ENCODE peak calls at places on chromosomes 5 and 9, in four cellular contexts. W, K, X and F are unnamed samples.

GRCh38 chr5:68953151-68953884 is 140.5 kb upstream of the SLC30A5 start:
- DNase-seq in W (no peak), K (no peak), X (no peak), F (no peak)

GRCh38 chr9:21570643-21571275 is 88.6 kb upstream of the IFNE start:
- DNase-seq in W (no peak), K (no peak), X (no peak), F (no peak)

GRCh38 chr5:35990941-35991592 is at the start of gene UGT3A1:
- DNase-seq in W (no peak), K (no peak), X (no peak), F (no peak)

GRCh38 chr9:84139296-84140100 is 158.9 kb downstream of the RMI1 start:
- DNase-seq in W (peak; percentile 14), K (peak; percentile 12), X (no peak), F (no peak)

GRCh38 chr5:140882591-140882899 is 621 bp downstream of the PCDHA13 start:
- DNase-seq in W (no peak), K (no peak), X (no peak), F (peak; percentile 10)

GRCh38 chr9:105069285-105070065 is 141.5 kb upstream of the ABCA1 start:
- DNase-seq in W (peak; percentile 48), K (no peak), X (no peak), F (no peak)

GRCh38 chr9:109831996-109832395 is 52.0 kb downstream of the PALM2AKAP2 start:
- DNase-seq in W (no peak), K (no peak), X (no peak), F (no peak)

GRCh38 chr5:54889826-54890225 is 95.6 kb downstream of the ESM1 start:
- DNase-seq in W (peak; percentile 79), K (peak; percentile 58), X (no peak), F (no peak)

GRCh38 chr5:140840978-140841962 is at the start of gene PCDHA8:
- DNase-seq in W (no peak), K (no peak), X (no peak), F (no peak)

GRCh38 chr5:68315679-68316271 is 100.2 kb downstream of the PIK3R1 start:
- DNase-seq in W (no peak), K (no peak), X (peak; percentile 85), F (peak; percentile 73)

GRCh38 chr5:177374211-177374610 is 10.0 kb upstream of the SLC34A1 start:
- DNase-seq in W (no peak), K (no peak), X (no peak), F (no peak)

GRCh38 chr9:18622186-18622836 is 148.4 kb downstream of the ADAMTSL1 start:
- DNase-seq in W (no peak), K (no peak), X (no peak), F (no peak)

GRCh38 chr5:168177831-168178450 is 113.5 kb upstream of the WWC1 start:
- DNase-seq in W (no peak), K (no peak), X (no peak), F (no peak)

GRCh38 chr9:9631302-9631701 is 981.5 kb downstream of the PTPRD start:
- DNase-seq in W (peak; percentile 1), K (no peak), X (peak; percentile 10), F (peak; percentile 11)

GRCh38 chr5:161096006-161096405 is 244.0 kb upstream of the ATP10B start:
- DNase-seq in W (no peak), K (no peak), X (no peak), F (no peak)

GRCh38 chr9:115008536-115008935 is 78.1 kb upstream of the TNFSF8 start:
- DNase-seq in W (peak; percentile 93), K (peak; percentile 94), X (no peak), F (no peak)

GRCh38 chr5:148653840-148654781 is at the start of gene HTR4:
- DNase-seq in W (no peak), K (no peak), X (no peak), F (no peak)

GRCh38 chr9:137321726-137322361 is 19.8 kb upstream of the NRARP start:
- DNase-seq in W (no peak), K (no peak), X (peak; percentile 31), F (no peak)

GRCh38 chr9:95462419-95463121 is 54.2 kb downstream of the PTCH1 start:
- DNase-seq in W (peak; percentile 90), K (peak; percentile 94), X (peak; percentile 87), F (peak; percentile 89)

GRCh38 chr5:129204525-129204924 is 110.0 kb downstream of the ISOC1 start:
- DNase-seq in W (no peak), K (no peak), X (no peak), F (no peak)

GRCh38 chr5:105544300-105544699 is 1981.7 kb upstream of the NUDT12 start:
- DNase-seq in W (no peak), K (no peak), X (no peak), F (no peak)

GRCh38 chr9:136485049-136485647 is 2.3 kb upstream of the SEC16A start:
- DNase-seq in W (peak; percentile 85), K (peak; percentile 61), X (peak; percentile 80), F (peak; percentile 82)

GRCh38 chr5:96439477-96440184 is 6.6 kb upstream of the PCSK1 start:
- DNase-seq in W (peak; percentile 19), K (no peak), X (peak; percentile 56), F (peak; percentile 59)

GRCh38 chr9:130692365-130692764 is 1.2 kb upstream of the EXOSC2 start:
- DNase-seq in W (peak; percentile 35), K (no peak), X (no peak), F (peak; percentile 7)

GRCh38 chr5:143226361-143226760 is 177.1 kb downstream of the NR3C1 start:
- DNase-seq in W (no peak), K (no peak), X (no peak), F (no peak)

GRCh38 chr9:114203410-114204140 is 48.2 kb downstream of the COL27A1 start:
- DNase-seq in W (no peak), K (peak; percentile 25), X (no peak), F (no peak)

GRCh38 chr5:16934123-16934522 is 2.0 kb downstream of the MYO10 start:
- DNase-seq in W (peak; percentile 90), K (peak; percentile 80), X (peak; percentile 77), F (peak; percentile 59)

GRCh38 chr9:137168907-137169763 is 716 bp downstream of the LRRC26 start:
- DNase-seq in W (peak; percentile 50), K (peak; percentile 19), X (peak; percentile 84), F (peak; percentile 87)

GRCh38 chr5:74316064-74316586 is 324.4 kb downstream of the ENC1 start:
- DNase-seq in W (peak; percentile 97), K (peak; percentile 98), X (no peak), F (no peak)

DNA sequence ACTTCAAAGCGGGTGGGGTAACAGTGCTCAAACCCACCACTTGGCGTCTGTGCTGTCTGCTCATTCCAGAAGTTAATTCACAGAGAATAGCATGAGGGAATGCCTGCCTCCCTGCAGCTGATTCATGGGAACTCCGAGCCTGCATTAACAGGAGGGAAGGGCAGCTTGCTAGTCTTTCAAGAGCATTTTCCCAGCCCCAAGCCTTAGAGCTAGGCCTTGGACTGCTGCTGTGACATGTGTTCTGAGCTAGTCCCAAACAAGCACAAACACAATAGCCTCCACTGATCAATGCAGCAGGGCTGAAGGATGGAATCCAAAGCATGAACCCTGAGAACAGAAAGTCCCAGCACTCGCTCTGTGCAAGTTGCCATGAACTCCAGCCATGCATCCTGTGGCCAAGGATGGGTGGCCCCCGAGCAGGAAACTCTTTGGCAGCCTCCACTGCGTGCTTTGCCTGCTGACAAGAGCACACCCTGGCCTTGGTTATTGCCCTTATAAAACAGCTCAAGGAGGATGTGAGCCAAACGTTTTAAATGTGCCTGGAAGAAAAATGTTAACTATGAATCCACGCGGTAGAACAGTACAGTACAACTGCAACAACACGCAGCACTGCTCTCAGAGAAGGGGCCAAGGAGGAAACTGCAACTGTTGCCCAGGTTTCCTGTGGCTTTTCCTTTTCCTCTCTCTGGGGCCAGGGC is 653.1 kb upstream of the KLF4 start:
- DNase-seq in W (peak; percentile 96), K (peak; percentile 50), X (no peak), F (no peak)
- TF ChIP-seq CTCF in W (peak; percentile 31), K (no peak), X (no peak), F (no peak)

GRCh38 chr9:128733256-128733655 is 9.3 kb upstream of the ZDHHC12 start:
- DNase-seq in W (peak; percentile 90), K (peak; percentile 81), X (peak; percentile 54), F (no peak)
- TF ChIP-seq CTCF in W (peak; percentile 80), K (peak; percentile 73), X (peak; percentile 41), F (peak; percentile 52)

DNA sequence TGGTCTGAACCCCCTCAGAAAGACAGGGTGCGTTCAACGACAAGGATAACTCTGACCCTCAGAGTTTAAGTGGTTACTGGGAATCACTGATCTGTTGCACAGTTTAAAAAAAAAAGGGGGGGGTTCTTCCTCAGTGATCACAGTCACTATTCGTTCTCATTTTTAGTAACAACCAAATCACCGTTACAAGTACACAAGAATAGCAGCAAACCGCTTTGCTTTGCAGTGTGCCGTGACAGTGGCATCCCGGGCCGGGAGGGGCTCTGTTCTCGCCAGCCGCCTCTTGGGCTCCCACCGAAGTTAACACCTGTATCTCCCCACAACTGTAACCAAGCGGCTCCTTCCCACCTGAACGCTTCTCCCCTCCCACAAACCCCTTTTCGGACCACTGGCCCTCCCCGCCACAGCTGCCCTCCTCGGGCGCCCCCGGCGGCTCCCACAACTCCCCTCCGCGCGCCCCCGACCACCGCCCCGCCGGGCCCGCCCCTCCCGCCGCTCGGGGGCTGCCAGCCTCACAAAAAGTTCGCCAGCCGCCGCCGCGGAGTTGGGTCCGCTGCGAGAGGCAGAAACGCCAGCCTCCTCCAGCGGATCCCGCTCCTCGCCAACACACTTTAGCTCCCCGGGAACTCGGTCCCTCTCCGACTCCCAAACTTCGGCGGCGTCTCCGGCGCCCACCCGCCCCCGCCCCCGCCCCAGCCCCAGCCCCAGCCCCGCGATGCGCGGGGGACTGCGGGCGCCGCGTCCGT is 1.2 kb downstream of the SSBP2 start:
- DNase-seq in W (peak; percentile 22), K (peak; percentile 17), X (peak; percentile 83), F (peak; percentile 88)
- TF ChIP-seq CTCF in W (no peak), K (no peak), X (no peak), F (peak; percentile 5)

GRCh38 chr9:127934986-127935385 is 2.7 kb downstream of the DPM2 start:
- DNase-seq in W (no peak), K (no peak), X (no peak), F (no peak)

GRCh38 chr9:127937046-127937382 is 640 bp downstream of the DPM2 start:
- DNase-seq in W (no peak), K (no peak), X (no peak), F (no peak)

GRCh38 chr9:127936347-127936852 is 1.3 kb downstream of the DPM2 start:
- DNase-seq in W (no peak), K (no peak), X (no peak), F (no peak)

GRCh38 chr9:127935765-127936221 is 1.9 kb downstream of the DPM2 start:
- DNase-seq in W (no peak), K (peak; percentile 41), X (no peak), F (no peak)

DNA sequence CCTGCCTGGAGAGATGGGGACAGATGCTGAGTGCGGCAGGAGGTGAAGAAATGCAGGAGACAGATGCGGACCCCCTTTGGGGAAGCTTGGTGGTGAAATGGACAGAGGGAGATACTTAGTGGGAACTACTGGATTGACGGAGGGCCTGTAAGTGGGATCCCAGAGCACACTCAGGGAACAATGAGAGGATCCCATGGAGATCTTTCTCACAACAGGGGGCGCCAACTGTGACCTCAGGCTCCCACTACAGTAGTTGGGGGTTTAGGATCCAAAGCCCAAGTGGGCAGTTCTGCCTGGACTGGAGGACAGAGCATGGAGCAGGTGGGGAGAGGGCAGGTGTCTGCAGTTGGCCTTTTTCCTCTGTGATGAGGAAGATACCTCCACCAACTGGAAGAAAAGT is 3.4 kb downstream of the DPM2 start:
- DNase-seq in W (no peak), K (no peak), X (no peak), F (no peak)
- TF ChIP-seq CTCF in W (no peak), K (no peak), X (no peak), F (no peak)